ENCODE peak calls at places on chromosomes 11 and 22, in five cellular contexts. S is ovary, D is HCT116, N is gastrocnemius medialis, V is Peyer's patch. P is an unnamed sample.

GRCh38 chr11:23732026-23732425 is 764.8 kb upstream of the LUZP2 start:
- DNase-seq in S (no peak), D (no peak), N (no peak), V (no peak), P (no peak)

GRCh38 chr22:50302564-50302963 is 4.9 kb downstream of the PLXNB2 start:
- DNase-seq in S (no peak), D (no peak), N (no peak), V (no peak), P (no peak)

GRCh38 chr11:342328-342727 is 21.7 kb upstream of the IFITM3 start:
- DNase-seq in S (no peak), D (no peak), N (no peak), V (no peak), P (no peak)

GRCh38 chr11:14249121-14249963 is 109.6 kb downstream of the RRAS2 start:
- DNase-seq in S (peak), D (peak), N (no peak), V (peak), P (no peak)

GRCh38 chr11:34194576-34195335 is 89.3 kb downstream of the NAT10 start:
- DNase-seq in S (no peak), D (no peak), N (no peak), V (no peak), P (no peak)

GRCh38 chr11:10605941-10606381 is 37.5 kb upstream of the LYVE1 start:
- DNase-seq in S (peak), D (no peak), N (no peak), V (no peak), P (no peak)

GRCh38 chr11:128488471-128488870 is 98.9 kb downstream of the ETS1 start:
- DNase-seq in S (no peak), D (no peak), N (peak), V (no peak), P (no peak)

GRCh38 chr11:1442163-1442562 is 44.4 kb downstream of the MOB2 start:
- DNase-seq in S (no peak), D (no peak), N (no peak), V (no peak), P (no peak)

GRCh38 chr22:37210041-37210803 is 2.1 kb downstream of the SSTR3 start:
- DNase-seq in S (peak), D (no peak), N (no peak), V (peak), P (no peak)

GRCh38 chr11:96229354-96229973 is 113.5 kb downstream of the MAML2 start:
- DNase-seq in S (no peak), D (no peak), N (no peak), V (no peak), P (no peak)

GRCh38 chr11:71133946-71134345 is 118.4 kb downstream of the SHANK2 start:
- DNase-seq in S (no peak), D (no peak), N (no peak), V (no peak), P (no peak)

GRCh38 chr11:71180694-71181466 is 71.5 kb downstream of the SHANK2 start:
- DNase-seq in S (no peak), D (no peak), N (no peak), V (no peak), P (no peak)

GRCh38 chr11:102589047-102589459 is 36.1 kb downstream of the MMP20 start:
- DNase-seq in S (no peak), D (no peak), N (no peak), V (no peak), P (no peak)

GRCh38 chr11:18010271-18010670 is 2.6 kb downstream of the SERGEF start:
- DNase-seq in S (no peak), D (no peak), N (no peak), V (no peak), P (no peak)

GRCh38 chr11:70775386-70775785 is 377.1 kb downstream of the CTTN start:
- DNase-seq in S (no peak), D (no peak), N (no peak), V (no peak), P (no peak)

GRCh38 chr22:36177160-36177559 is 16.6 kb upstream of the APOL3 start:
- DNase-seq in S (no peak), D (no peak), N (no peak), V (no peak), P (no peak)

GRCh38 chr11:86041975-86042378 is 26.9 kb downstream of the PICALM start:
- DNase-seq in S (peak), D (peak), N (peak), V (no peak), P (no peak)

GRCh38 chr11:35555238-35555887 is 29.9 kb upstream of the PAMR1 start:
- DNase-seq in S (no peak), D (no peak), N (no peak), V (no peak), P (no peak)

GRCh38 chr22:19174106-19175025 is 4.2 kb downstream of the SLC25A1 start:
- DNase-seq in S (no peak), D (no peak), N (no peak), V (no peak), P (no peak)

GRCh38 chr22:19176175-19176630 is 2.3 kb downstream of the SLC25A1 start:
- DNase-seq in S (no peak), D (no peak), N (no peak), V (no peak), P (no peak)

GRCh38 chr22:19176732-19177131 is 1.8 kb downstream of the SLC25A1 start:
- DNase-seq in S (no peak), D (no peak), N (no peak), V (no peak), P (no peak)

GRCh38 chr22:19175602-19176174 is 2.8 kb downstream of the SLC25A1 start:
- DNase-seq in S (no peak), D (no peak), N (no peak), V (no peak), P (no peak)

GRCh38 chr22:19175026-19175601 is 3.4 kb downstream of the SLC25A1 start:
- DNase-seq in S (no peak), D (no peak), N (no peak), V (no peak), P (no peak)
- H3K27ac ChIP-seq in S (no peak), D (peak), N (peak), V (peak), P (peak)

GRCh38 chr11:79262221-79262620 is 178.6 kb downstream of the TENM4 start:
- DNase-seq in S (no peak), D (no peak), N (no peak), V (no peak), P (no peak)
- H3K4me3 ChIP-seq in S (no peak), D (no peak), N (no peak), V (no peak), P (no peak)

DNA sequence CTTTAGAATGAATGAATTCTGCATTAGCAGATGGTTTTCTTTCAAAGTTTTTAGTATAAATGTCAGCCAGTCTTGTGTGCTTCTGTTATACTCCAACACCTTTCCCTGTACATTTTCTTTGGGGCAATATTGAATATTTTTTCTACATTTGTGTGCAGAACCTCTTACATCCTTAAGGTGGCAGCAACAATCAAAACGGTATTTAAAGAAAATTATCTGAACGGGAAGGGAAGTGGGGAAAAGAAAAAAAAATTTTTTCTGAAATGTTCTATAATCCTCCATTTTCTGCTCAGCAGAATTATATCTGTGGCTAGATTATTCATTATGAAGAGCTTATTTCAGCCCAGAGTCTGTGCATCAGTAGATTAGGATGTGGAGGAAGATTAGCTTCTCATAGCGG is 347.3 kb upstream of the RAG2 start:
- DNase-seq in S (no peak), D (no peak), N (no peak), V (no peak), P (no peak)
- TF ChIP-seq CTCF in S (no peak), D (peak), N (no peak), V (peak), P (no peak)

GRCh38 chr22:44500623-44501022 is 2.6 kb upstream of the RTL6 start:
- DNase-seq in S (no peak), D (no peak), N (no peak), V (no peak), P (no peak)
- H3K27ac ChIP-seq in S (no peak), D (no peak), N (no peak), V (no peak), P (no peak)

GRCh38 chr11:48007677-48008076 is 27.3 kb downstream of the PTPRJ start:
- DNase-seq in S (no peak), D (no peak), N (no peak), V (no peak), P (no peak)

GRCh38 chr11:48006301-48006992 is 26.1 kb downstream of the PTPRJ start:
- DNase-seq in S (no peak), D (no peak), N (no peak), V (no peak), P (no peak)

GRCh38 chr11:48004456-48004855 is 24.1 kb downstream of the PTPRJ start:
- DNase-seq in S (no peak), D (no peak), N (no peak), V (no peak), P (no peak)

GRCh38 chr11:48005133-48005532 is 24.8 kb downstream of the PTPRJ start:
- DNase-seq in S (no peak), D (no peak), N (no peak), V (no peak), P (no peak)

GRCh38 chr11:48005878-48006277 is 25.5 kb downstream of the PTPRJ start:
- DNase-seq in S (no peak), D (no peak), N (no peak), V (no peak), P (no peak)
- H3K4me3 ChIP-seq in S (no peak), D (no peak), N (no peak), V (no peak), P (no peak)

GRCh38 chr11:76579047-76579751 is 91.3 kb downstream of the LRRC32 start:
- DNase-seq in S (peak), D (no peak), N (no peak), V (peak), P (no peak)
- TF ChIP-seq CTCF in S (peak), D (peak), N (peak), V (no peak), P (no peak)

DNA sequence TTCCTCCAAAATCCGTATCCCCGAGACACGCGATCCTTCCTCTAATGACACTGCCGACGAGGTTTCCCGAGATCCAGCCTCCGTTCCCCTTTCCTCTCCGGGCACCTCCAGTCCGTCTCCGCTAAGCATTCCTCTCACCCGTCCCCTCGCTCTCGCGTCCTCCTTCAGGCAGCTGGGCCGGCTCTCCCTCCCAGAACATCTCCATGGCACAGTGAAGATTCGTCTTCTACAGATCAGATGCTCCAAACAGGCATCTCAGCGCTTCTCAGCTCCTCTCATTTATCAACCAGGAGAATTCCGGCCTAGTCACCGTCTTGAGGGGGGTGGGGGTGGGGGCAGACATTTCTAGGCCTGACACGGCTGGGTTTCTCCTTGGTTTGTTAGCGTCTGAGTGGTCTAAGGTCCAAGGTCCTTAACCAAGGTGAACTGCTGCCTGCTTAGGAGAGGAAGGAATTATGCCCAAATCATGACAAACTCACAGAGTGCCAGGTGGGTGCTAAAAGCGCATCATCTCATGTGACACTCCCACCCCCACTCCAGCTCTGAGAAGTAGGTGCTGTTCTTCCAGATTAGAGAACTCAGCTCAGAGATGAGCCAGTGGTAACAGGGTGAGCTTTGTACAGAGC is at the start of gene SPTBN2:
- DNase-seq in S (no peak), D (no peak), N (no peak), V (no peak), P (no peak)
- H3K27ac ChIP-seq in S (peak), D (no peak), N (no peak), V (no peak), P (peak)

GRCh38 chr11:125373426-125374391 is 122.4 kb downstream of the FEZ1 start:
- DNase-seq in S (no peak), D (no peak), N (no peak), V (peak), P (no peak)
- H3K4me3 ChIP-seq in S (no peak), D (no peak), N (no peak), V (no peak), P (no peak)

GRCh38 chr11:130145975-130146776 is 13.4 kb upstream of the ST14 start:
- DNase-seq in S (no peak), D (peak), N (no peak), V (peak), P (no peak)
- TF ChIP-seq CTCF in S (no peak), D (peak), N (no peak), V (peak), P (peak)

P was measured in esophagus squamous epithelium.